ENCODE peak calls at places on chromosomes 5 and 9, in six cellular contexts. One of them, this sample, is unnamed.

GRCh38 chr9:124214596-124215550 is 42.9 kb upstream of the NEK6 start:
- DNase-seq in right cardiac atrium: no peak
- DNase-seq in GM23248: no peak
- DNase-seq in body of pancreas: no peak
- DNase-seq in thyroid gland: no peak
- DNase-seq in cardiac muscle cell: no peak
- DNase-seq in this sample: no peak

GRCh38 chr5:179953934-179954833 is 46.5 kb upstream of the TBC1D9B start:
- DNase-seq in right cardiac atrium: no peak
- DNase-seq in GM23248: peak; percentile 70
- DNase-seq in body of pancreas: no peak
- DNase-seq in thyroid gland: no peak
- DNase-seq in cardiac muscle cell: peak; percentile 50
- DNase-seq in this sample: no peak

GRCh38 chr5:916441-917293 is 24.0 kb downstream of the TRIP13 start:
- DNase-seq in right cardiac atrium: peak; percentile 31
- DNase-seq in GM23248: no peak
- DNase-seq in body of pancreas: peak; percentile 79
- DNase-seq in thyroid gland: no peak
- DNase-seq in cardiac muscle cell: no peak
- DNase-seq in this sample: no peak

GRCh38 chr5:132840896-132841818 is 10.7 kb upstream of the SHROOM1 start:
- DNase-seq in right cardiac atrium: no peak
- DNase-seq in GM23248: peak; percentile 30
- DNase-seq in body of pancreas: no peak
- DNase-seq in thyroid gland: no peak
- DNase-seq in cardiac muscle cell: peak; percentile 65
- DNase-seq in this sample: no peak

GRCh38 chr5:17190242-17190778 is 27.1 kb upstream of the BASP1 start:
- DNase-seq in right cardiac atrium: no peak
- DNase-seq in GM23248: peak; percentile 71
- DNase-seq in body of pancreas: peak; percentile 28
- DNase-seq in thyroid gland: peak; percentile 17
- DNase-seq in cardiac muscle cell: peak; percentile 95
- DNase-seq in this sample: no peak

GRCh38 chr5:151825445-151825844 is 53.7 kb downstream of the G3BP1 start:
- DNase-seq in right cardiac atrium: no peak
- DNase-seq in GM23248: peak; percentile 78
- DNase-seq in body of pancreas: peak; percentile 63
- DNase-seq in thyroid gland: peak; percentile 62
- DNase-seq in cardiac muscle cell: peak; percentile 86
- DNase-seq in this sample: no peak

GRCh38 chr5:143024227-143024920 is 254.2 kb downstream of the ARHGAP26 start:
- DNase-seq in right cardiac atrium: no peak
- DNase-seq in GM23248: no peak
- DNase-seq in body of pancreas: no peak
- DNase-seq in thyroid gland: no peak
- DNase-seq in cardiac muscle cell: no peak
- DNase-seq in this sample: no peak

GRCh38 chr5:148224131-148224742 is 14.1 kb upstream of the MARCOL start:
- DNase-seq in right cardiac atrium: no peak
- DNase-seq in GM23248: peak; percentile 38
- DNase-seq in body of pancreas: no peak
- DNase-seq in thyroid gland: no peak
- DNase-seq in cardiac muscle cell: no peak
- DNase-seq in this sample: no peak

GRCh38 chr5:78821519-78821918 is 163.6 kb downstream of the ARSB start:
- DNase-seq in right cardiac atrium: no peak
- DNase-seq in GM23248: no peak
- DNase-seq in body of pancreas: no peak
- DNase-seq in thyroid gland: no peak
- DNase-seq in cardiac muscle cell: no peak
- DNase-seq in this sample: no peak

GRCh38 chr5:128870923-128871322 is 94.4 kb upstream of the SLC27A6 start:
- DNase-seq in right cardiac atrium: no peak
- DNase-seq in GM23248: no peak
- DNase-seq in body of pancreas: no peak
- DNase-seq in thyroid gland: no peak
- DNase-seq in cardiac muscle cell: no peak
- DNase-seq in this sample: no peak

GRCh38 chr5:103561670-103562069 is 919 bp downstream of the NUDT12 start:
- DNase-seq in right cardiac atrium: no peak
- DNase-seq in GM23248: peak; percentile 11
- DNase-seq in body of pancreas: no peak
- DNase-seq in thyroid gland: no peak
- DNase-seq in cardiac muscle cell: no peak
- DNase-seq in this sample: no peak

GRCh38 chr5:80070338-80071056 is 35.3 kb downstream of the THBS4 start:
- DNase-seq in right cardiac atrium: no peak
- DNase-seq in GM23248: peak; percentile 37
- DNase-seq in body of pancreas: no peak
- DNase-seq in thyroid gland: no peak
- DNase-seq in cardiac muscle cell: no peak
- DNase-seq in this sample: no peak

GRCh38 chr9:126945682-126946081 is 31.1 kb downstream of the RALGPS1 start:
- DNase-seq in right cardiac atrium: no peak
- DNase-seq in GM23248: no peak
- DNase-seq in body of pancreas: no peak
- DNase-seq in thyroid gland: no peak
- DNase-seq in cardiac muscle cell: peak; percentile 50
- DNase-seq in this sample: no peak

GRCh38 chr5:100479079-100479688 is 56.0 kb upstream of the FAM174A start:
- DNase-seq in right cardiac atrium: no peak
- DNase-seq in GM23248: peak; percentile 28
- DNase-seq in body of pancreas: no peak
- DNase-seq in thyroid gland: no peak
- DNase-seq in cardiac muscle cell: peak; percentile 11
- DNase-seq in this sample: no peak

GRCh38 chr5:58064799-58065198 is 395.1 kb downstream of the PLK2 start:
- DNase-seq in right cardiac atrium: no peak
- DNase-seq in GM23248: peak; percentile 43
- DNase-seq in body of pancreas: no peak
- DNase-seq in thyroid gland: no peak
- DNase-seq in cardiac muscle cell: no peak
- DNase-seq in this sample: no peak

GRCh38 chr5:159987031-159987674 is 21.8 kb upstream of the TTC1 start:
- DNase-seq in right cardiac atrium: peak; percentile 90
- DNase-seq in GM23248: peak; percentile 82
- DNase-seq in body of pancreas: peak; percentile 85
- DNase-seq in thyroid gland: peak; percentile 93
- DNase-seq in cardiac muscle cell: peak; percentile 72
- DNase-seq in this sample: no peak

GRCh38 chr9:109068764-109069163 is 51.0 kb downstream of the TMEM245 start:
- DNase-seq in right cardiac atrium: no peak
- DNase-seq in GM23248: no peak
- DNase-seq in body of pancreas: no peak
- DNase-seq in thyroid gland: no peak
- DNase-seq in cardiac muscle cell: no peak
- DNase-seq in this sample: no peak

GRCh38 chr9:72589684-72590555 is 68.5 kb downstream of the TMC1 start:
- DNase-seq in right cardiac atrium: no peak
- DNase-seq in GM23248: peak; percentile 21
- DNase-seq in body of pancreas: no peak
- DNase-seq in thyroid gland: no peak
- DNase-seq in cardiac muscle cell: peak; percentile 35
- DNase-seq in this sample: no peak

GRCh38 chr9:18362901-18363685 is 110.9 kb upstream of the ADAMTSL1 start:
- DNase-seq in right cardiac atrium: no peak
- DNase-seq in GM23248: peak; percentile 27
- DNase-seq in body of pancreas: no peak
- DNase-seq in thyroid gland: no peak
- DNase-seq in cardiac muscle cell: peak; percentile 56
- DNase-seq in this sample: no peak

GRCh38 chr5:168366124-168366523 is 74.7 kb downstream of the WWC1 start:
- DNase-seq in right cardiac atrium: no peak
- DNase-seq in GM23248: peak; percentile 88
- DNase-seq in body of pancreas: no peak
- DNase-seq in thyroid gland: no peak
- DNase-seq in cardiac muscle cell: peak; percentile 72
- DNase-seq in this sample: no peak

GRCh38 chr9:85610074-85610855 is 131.5 kb downstream of the AGTPBP1 start:
- DNase-seq in right cardiac atrium: no peak
- DNase-seq in GM23248: peak; percentile 78
- DNase-seq in body of pancreas: peak; percentile 27
- DNase-seq in thyroid gland: peak; percentile 18
- DNase-seq in cardiac muscle cell: peak; percentile 89
- DNase-seq in this sample: no peak

GRCh38 chr5:121841900-121842299 is 9.8 kb upstream of the FTMT start:
- DNase-seq in right cardiac atrium: no peak
- DNase-seq in GM23248: peak; percentile 6
- DNase-seq in body of pancreas: no peak
- DNase-seq in thyroid gland: no peak
- DNase-seq in cardiac muscle cell: no peak
- DNase-seq in this sample: no peak

GRCh38 chr5:11793396-11793795 is 110.8 kb downstream of the CTNND2 start:
- DNase-seq in right cardiac atrium: no peak
- DNase-seq in GM23248: no peak
- DNase-seq in body of pancreas: no peak
- DNase-seq in thyroid gland: no peak
- DNase-seq in cardiac muscle cell: no peak
- DNase-seq in this sample: no peak

GRCh38 chr5:96067902-96068614 is 106.4 kb upstream of the ELL2 start:
- DNase-seq in right cardiac atrium: no peak
- DNase-seq in GM23248: peak; percentile 89
- DNase-seq in body of pancreas: no peak
- DNase-seq in thyroid gland: no peak
- DNase-seq in cardiac muscle cell: peak; percentile 79
- DNase-seq in this sample: no peak

GRCh38 chr9:115739096-115739875 is 414.3 kb upstream of the PAPPA start:
- DNase-seq in right cardiac atrium: no peak
- DNase-seq in GM23248: peak; percentile 0
- DNase-seq in body of pancreas: no peak
- DNase-seq in thyroid gland: no peak
- DNase-seq in cardiac muscle cell: peak; percentile 48
- DNase-seq in this sample: no peak

GRCh38 chr9:98801969-98802371 is 5.5 kb upstream of the GALNT12 start:
- DNase-seq in right cardiac atrium: no peak
- DNase-seq in GM23248: peak; percentile 51
- DNase-seq in body of pancreas: no peak
- DNase-seq in thyroid gland: no peak
- DNase-seq in cardiac muscle cell: no peak
- DNase-seq in this sample: no peak
- H3K4me3 ChIP-seq in right cardiac atrium: no peak overlapping the region
- H3K4me3 ChIP-seq in GM23248: no peak overlapping the region
- H3K4me3 ChIP-seq in body of pancreas: no peak overlapping the region
- H3K4me3 ChIP-seq in thyroid gland: no peak overlapping the region
- H3K4me3 ChIP-seq in cardiac muscle cell: no peak overlapping the region
- H3K4me3 ChIP-seq in this sample: no peak overlapping the region

DNA sequence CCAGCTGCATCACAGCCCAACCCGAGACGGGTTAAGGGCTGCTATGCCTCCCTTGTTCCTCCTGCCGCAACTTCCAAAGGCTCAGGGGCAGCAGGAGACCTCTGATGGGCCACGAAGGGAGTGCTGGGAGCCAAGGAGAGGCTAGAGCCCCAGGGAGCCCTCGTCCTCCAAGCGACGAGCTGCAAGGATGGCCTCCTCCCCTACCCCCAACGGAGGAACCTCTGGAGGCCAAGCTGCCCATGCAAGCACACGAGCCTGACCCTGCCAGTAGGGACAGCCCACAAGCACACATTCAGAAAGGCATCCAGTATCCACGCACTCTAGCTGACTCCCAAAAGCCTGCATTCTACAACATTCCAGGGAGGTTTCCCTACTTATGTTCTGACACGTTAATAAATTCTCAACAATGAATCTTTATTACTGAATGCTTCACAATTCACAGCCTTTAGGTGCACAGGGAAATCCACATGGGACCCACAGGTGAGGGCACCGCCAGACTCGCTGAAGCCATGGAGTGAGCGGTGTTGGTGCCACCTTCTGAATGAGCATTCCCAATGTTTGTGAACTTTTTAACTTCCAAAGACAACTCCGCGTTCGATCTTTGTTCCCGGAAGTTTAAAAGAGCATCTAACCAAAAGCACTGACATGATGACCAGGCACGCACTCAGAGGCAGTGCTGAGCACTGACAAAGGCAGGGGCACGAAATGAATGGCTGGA is 28.7 kb downstream of the IPPK start:
- DNase-seq in right cardiac atrium: no peak
- DNase-seq in GM23248: no peak
- DNase-seq in body of pancreas: no peak
- DNase-seq in thyroid gland: no peak
- DNase-seq in cardiac muscle cell: no peak
- DNase-seq in this sample: no peak
- H3K4me1 ChIP-seq in right cardiac atrium: no peaks in the 10 kb centered on the region
- H3K4me1 ChIP-seq in GM23248: peaks cover 6% of the 10 kb centered on the region
- H3K4me1 ChIP-seq in body of pancreas: no peaks in the 10 kb centered on the region
- H3K4me1 ChIP-seq in thyroid gland: no peaks in the 10 kb centered on the region
- H3K4me1 ChIP-seq in cardiac muscle cell: no peaks in the 10 kb centered on the region
- H3K4me1 ChIP-seq in this sample: no peaks in the 10 kb centered on the region

GRCh38 chr5:75235711-75236110 is 967 bp downstream of the ANKRD31 start:
- DNase-seq in right cardiac atrium: no peak
- DNase-seq in GM23248: no peak
- DNase-seq in body of pancreas: no peak
- DNase-seq in thyroid gland: no peak
- DNase-seq in cardiac muscle cell: no peak
- DNase-seq in this sample: no peak
- H3K4me3 ChIP-seq in right cardiac atrium: no peak overlapping the region
- H3K4me3 ChIP-seq in GM23248: no peak overlapping the region
- H3K4me3 ChIP-seq in body of pancreas: no peak overlapping the region
- H3K4me3 ChIP-seq in thyroid gland: no peak overlapping the region
- H3K4me3 ChIP-seq in cardiac muscle cell: no peak overlapping the region
- H3K4me3 ChIP-seq in this sample: peak overlapping the region; percentile 78

GRCh38 chr9:120890415-120891254 is 13.6 kb upstream of the PHF19 start:
- DNase-seq in right cardiac atrium: peak; percentile 75
- DNase-seq in GM23248: no peak
- DNase-seq in body of pancreas: no peak
- DNase-seq in thyroid gland: no peak
- DNase-seq in cardiac muscle cell: peak; percentile 56
- DNase-seq in this sample: no peak

GRCh38 chr9:120885968-120886367 is 9.0 kb upstream of the PHF19 start:
- DNase-seq in right cardiac atrium: peak; percentile 40
- DNase-seq in GM23248: no peak
- DNase-seq in body of pancreas: no peak
- DNase-seq in thyroid gland: no peak
- DNase-seq in cardiac muscle cell: peak; percentile 15
- DNase-seq in this sample: no peak

GRCh38 chr9:120889606-120890396 is 12.8 kb upstream of the PHF19 start:
- DNase-seq in right cardiac atrium: peak; percentile 16
- DNase-seq in GM23248: no peak
- DNase-seq in body of pancreas: no peak
- DNase-seq in thyroid gland: no peak
- DNase-seq in cardiac muscle cell: no peak
- DNase-seq in this sample: no peak

GRCh38 chr9:120886490-120886967 is 9.5 kb upstream of the PHF19 start:
- DNase-seq in right cardiac atrium: peak; percentile 84
- DNase-seq in GM23248: peak; percentile 87
- DNase-seq in body of pancreas: no peak
- DNase-seq in thyroid gland: no peak
- DNase-seq in cardiac muscle cell: peak; percentile 49
- DNase-seq in this sample: no peak

DNA sequence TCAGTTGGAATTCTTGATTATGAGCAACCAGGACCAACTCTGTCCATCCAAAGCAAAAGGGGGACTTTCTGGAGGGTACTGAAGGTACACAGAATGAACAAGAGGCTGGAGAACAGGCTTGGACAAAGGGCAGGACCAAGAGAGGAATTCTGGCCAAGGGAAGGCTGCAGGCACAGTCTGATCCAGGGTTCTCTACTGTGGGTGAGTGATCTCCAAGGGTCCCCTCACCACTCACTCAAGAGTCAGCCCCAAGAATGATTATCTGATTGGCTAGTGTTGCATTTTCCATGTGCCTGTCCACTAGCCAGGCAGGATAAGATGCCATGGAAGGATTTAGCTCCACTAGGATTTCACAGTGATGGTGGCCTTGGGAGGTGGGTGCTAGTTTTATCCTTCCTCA is 11.6 kb upstream of the PHF19 start:
- DNase-seq in right cardiac atrium: peak; percentile 17
- DNase-seq in GM23248: no peak
- DNase-seq in body of pancreas: no peak
- DNase-seq in thyroid gland: no peak
- DNase-seq in cardiac muscle cell: no peak
- DNase-seq in this sample: no peak
- H3K4me1 ChIP-seq in right cardiac atrium: no peaks in the 10 kb centered on the region
- H3K4me1 ChIP-seq in GM23248: peaks cover 9% of the 10 kb centered on the region
- H3K4me1 ChIP-seq in body of pancreas: no peaks in the 10 kb centered on the region
- H3K4me1 ChIP-seq in thyroid gland: no peaks in the 10 kb centered on the region
- H3K4me1 ChIP-seq in cardiac muscle cell: peaks cover 8% of the 10 kb centered on the region
- H3K4me1 ChIP-seq in this sample: peaks cover 38% of the 10 kb centered on the region